ENCODE peak calls at places on chromosomes 4 and X, in six cellular contexts. Z, X, K, F, R and T are unnamed samples. For H3K4me1, the result is how much of the 10 kb centered on the place peaks cover.

GRCh38 chr4:73376962-73377361 is 27.1 kb upstream of the ALB start:
- DNase-seq in Z (no peak), X (no peak), K (no peak), F (no peak), R (no peak), T (no peak)

GRCh38 chr4:176791591-176792347 is 953 bp downstream of the VEGFC start:
- DNase-seq in Z (peak), X (peak), K (peak), F (peak), R (peak), T (no peak)

GRCh38 chr4:140037353-140038030 is 116.5 kb downstream of the MAML3 start:
- DNase-seq in Z (no peak), X (peak), K (peak), F (peak), R (no peak), T (no peak)

GRCh38 chr4:148857234-148857972 is 415.2 kb upstream of the NR3C2 start:
- DNase-seq in Z (no peak), X (no peak), K (no peak), F (no peak), R (no peak), T (no peak)

GRCh38 chr4:151331276-151332042 is 6.1 kb upstream of the SH3D19 start:
- DNase-seq in Z (no peak), X (peak), K (no peak), F (peak), R (no peak), T (no peak)

GRCh38 chr4:59818656-59819055 is 1381.5 kb upstream of the ADGRL3 start:
- DNase-seq in Z (no peak), X (no peak), K (peak), F (peak), R (no peak), T (peak)

GRCh38 chr4:153222162-153222789 is 18.0 kb downstream of the TRIM2 start:
- DNase-seq in Z (peak), X (peak), K (peak), F (no peak), R (peak), T (peak)

GRCh38 chrX:123859409-123859827 is 435 bp upstream of the XIAP start:
- DNase-seq in Z (no peak), X (no peak), K (peak), F (no peak), R (peak), T (no peak)

GRCh38 chr4:112736718-112737135 is 99.8 kb downstream of the LARP7 start:
- DNase-seq in Z (no peak), X (no peak), K (no peak), F (no peak), R (no peak), T (no peak)

DNA sequence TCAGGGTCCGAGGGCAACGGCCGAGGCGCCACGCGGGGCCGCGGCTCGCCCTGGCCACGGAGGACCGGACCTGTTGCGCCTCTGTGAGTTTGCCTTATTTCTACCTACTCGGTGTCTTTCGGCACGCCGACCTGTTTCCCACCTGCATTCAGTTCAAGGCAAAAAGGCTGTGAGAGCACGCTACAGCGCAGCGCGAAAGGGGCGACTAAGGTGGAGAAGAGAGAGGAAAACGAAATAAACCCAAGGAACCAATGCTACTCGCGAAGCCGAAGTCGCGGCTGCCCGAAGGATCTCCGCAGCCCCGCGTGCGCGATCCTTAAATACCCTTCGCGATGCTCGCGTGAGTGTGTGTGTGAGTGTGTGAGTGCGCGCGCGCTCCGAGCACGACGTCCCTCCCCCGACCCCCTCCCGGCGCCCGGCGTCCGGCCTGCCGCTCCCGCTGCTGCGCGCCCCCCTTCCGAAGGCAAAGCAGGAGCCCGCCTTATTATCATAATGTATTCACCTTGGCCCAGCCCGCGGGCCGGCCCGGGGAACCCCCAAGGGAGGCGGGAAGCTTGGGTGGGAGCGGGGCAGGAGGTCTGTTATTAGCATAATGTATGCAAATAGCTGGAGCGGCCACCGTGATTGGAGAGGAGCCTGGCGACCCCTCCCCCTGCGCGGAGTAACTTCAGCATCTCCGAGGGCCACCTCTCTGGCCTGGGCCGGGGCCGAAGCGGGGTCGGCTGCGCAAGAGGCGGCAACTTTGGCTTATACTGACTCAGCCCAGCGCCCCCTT is at the start of gene COL25A1:
- DNase-seq in Z (peak), X (peak), K (peak), F (peak), R (peak), T (peak)
- H3K4me3 ChIP-seq in Z (peak), X (peak), K (peak), F (peak), R (peak), T (peak)

GRCh38 chrX:77118686-77119085 is 328.5 kb upstream of the FGF16 start:
- DNase-seq in Z (no peak), X (no peak), K (no peak), F (no peak), R (no peak), T (no peak)
- H3K4me1 ChIP-seq in Z (under half), X (under half), K (under half), F (under half), R (under half), T (under half)

GRCh38 chr4:83548151-83548905 is 12.4 kb downstream of the GPAT3 start:
- DNase-seq in Z (peak), X (peak), K (peak), F (peak), R (no peak), T (peak)
- H3K27ac ChIP-seq in Z (peak), X (peak), K (peak), F (peak), R (no peak), T (no peak)

GRCh38 chrX:154785711-154786110 is 19.6 kb downstream of the MPP1 start:
- DNase-seq in Z (no peak), X (no peak), K (no peak), F (no peak), R (no peak), T (no peak)

GRCh38 chrX:154779261-154779660 is 16.6 kb downstream of the DKC1 start:
- DNase-seq in Z (no peak), X (peak), K (peak), F (no peak), R (no peak), T (no peak)

GRCh38 chrX:154780968-154781367 is 18.3 kb downstream of the DKC1 start:
- DNase-seq in Z (no peak), X (no peak), K (no peak), F (no peak), R (no peak), T (no peak)

DNA sequence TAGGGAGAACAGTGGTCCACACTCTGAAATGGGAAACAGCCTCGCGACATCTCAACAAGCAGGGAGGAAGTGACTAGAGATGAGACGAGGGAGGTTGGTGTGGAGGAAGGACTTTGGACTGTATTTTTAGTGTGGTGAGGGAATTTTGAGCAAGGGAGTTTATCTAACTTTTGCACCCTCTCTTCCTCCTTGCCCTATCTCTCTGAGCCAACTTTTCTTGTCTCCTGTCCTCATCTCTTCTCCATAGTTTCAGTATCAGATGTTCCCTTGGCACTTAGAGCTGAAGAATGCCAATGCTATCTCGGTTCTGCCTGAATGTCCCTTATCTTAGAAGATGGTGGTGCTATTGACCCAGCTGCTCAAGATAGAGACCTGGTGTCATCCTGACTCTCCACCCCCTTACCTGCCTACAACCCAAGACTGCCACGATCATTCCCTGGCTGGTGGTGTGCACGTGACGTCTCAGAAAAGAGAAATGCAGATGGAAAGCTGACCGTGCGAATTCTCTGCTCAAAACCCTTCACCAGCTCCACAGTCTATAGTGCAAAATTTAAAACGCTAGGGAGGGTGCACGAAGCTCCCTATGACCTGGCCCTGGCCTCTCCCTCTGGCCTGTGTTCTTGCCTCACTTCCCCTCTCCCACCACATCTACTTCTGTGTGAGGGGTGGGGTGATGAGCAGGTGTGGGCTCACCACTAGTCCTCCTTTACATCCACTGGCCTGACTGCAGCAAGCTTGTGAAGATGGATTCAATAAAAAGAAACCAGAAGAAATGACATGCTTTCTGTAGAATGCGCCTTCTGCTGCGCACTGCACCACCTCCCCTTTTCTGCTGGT is 20.9 kb downstream of the MPP1 start:
- DNase-seq in Z (no peak), X (no peak), K (no peak), F (no peak), R (no peak), T (no peak)
- H3K4me3 ChIP-seq in Z (no peak), X (no peak), K (no peak), F (no peak), R (no peak), T (no peak)

GRCh38 chr4:186684889-186685309 is 38.8 kb downstream of the FAT1 start:
- DNase-seq in Z (no peak), X (no peak), K (no peak), F (no peak), R (no peak), T (no peak)
- H3K4me1 ChIP-seq in Z (under half), X (under half), K (under half), F (half or more), R (under half), T (under half)

GRCh38 chr4:39466747-39467146 is 7.9 kb downstream of the LIAS start:
- DNase-seq in Z (no peak), X (peak), K (no peak), F (peak), R (no peak), T (no peak)

GRCh38 chr4:39467470-39467869 is 8.6 kb downstream of the LIAS start:
- DNase-seq in Z (no peak), X (no peak), K (no peak), F (peak), R (no peak), T (no peak)

GRCh38 chr4:39469429-39470077 is 10.7 kb downstream of the LIAS start:
- DNase-seq in Z (peak), X (peak), K (peak), F (peak), R (peak), T (no peak)

GRCh38 chr4:39470402-39470801 is 11.5 kb downstream of the LIAS start:
- DNase-seq in Z (no peak), X (no peak), K (no peak), F (no peak), R (no peak), T (no peak)

DNA sequence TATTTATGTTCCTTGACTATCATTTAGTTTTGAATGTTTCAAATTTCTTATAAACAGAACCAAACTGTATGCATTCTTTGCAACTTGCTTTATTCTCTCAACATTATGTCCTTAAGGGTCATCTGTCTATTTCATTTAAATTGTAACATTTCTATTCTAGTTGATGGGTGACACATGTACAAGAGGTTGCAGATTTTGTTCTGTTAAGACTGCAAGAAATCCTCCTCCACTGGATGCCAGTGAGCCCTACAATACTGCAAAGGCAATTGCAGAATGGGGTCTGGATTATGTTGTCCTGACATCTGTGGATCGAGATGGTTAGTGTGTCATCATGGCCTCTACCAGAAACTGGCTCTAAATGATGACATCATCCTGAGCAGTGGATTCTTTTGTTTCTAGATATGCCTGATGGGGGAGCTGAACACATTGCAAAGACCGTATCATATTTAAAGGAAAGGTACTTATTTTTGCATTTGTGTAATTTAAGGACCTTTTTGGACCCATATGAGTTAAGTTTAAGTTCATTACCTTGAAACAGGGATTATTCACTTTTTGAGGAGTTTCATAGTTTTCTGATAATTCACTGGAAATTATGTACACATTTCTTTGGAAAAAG is 6.1 kb downstream of the LIAS start:
- DNase-seq in Z (no peak), X (peak), K (peak), F (peak), R (no peak), T (no peak)
- H3K27ac ChIP-seq in Z (no peak), X (peak), K (peak), F (peak), R (no peak), T (no peak)

DNA sequence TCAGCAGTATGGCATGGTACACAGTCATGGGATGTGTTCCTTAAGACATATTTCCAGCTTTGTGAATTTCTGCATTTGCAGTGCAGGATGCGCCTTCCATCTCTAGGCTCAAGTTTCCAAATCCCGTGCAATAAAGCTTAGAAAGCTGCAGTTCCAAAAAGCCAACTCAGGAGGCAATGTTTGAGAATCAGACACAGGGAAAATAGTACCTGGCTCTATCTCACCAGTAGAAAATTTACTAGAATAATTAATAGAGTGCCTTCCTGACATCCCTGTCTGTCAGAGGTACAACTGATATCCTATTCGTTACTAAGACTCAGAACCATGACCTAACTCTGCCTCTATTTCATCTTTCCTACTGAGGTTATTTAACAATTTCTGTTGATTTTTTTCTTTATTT is 1333.0 kb downstream of the PCDH19 start:
- DNase-seq in Z (no peak), X (no peak), K (no peak), F (no peak), R (no peak), T (no peak)
- H3K4me3 ChIP-seq in Z (no peak), X (no peak), K (no peak), F (no peak), R (no peak), T (no peak)

DNA sequence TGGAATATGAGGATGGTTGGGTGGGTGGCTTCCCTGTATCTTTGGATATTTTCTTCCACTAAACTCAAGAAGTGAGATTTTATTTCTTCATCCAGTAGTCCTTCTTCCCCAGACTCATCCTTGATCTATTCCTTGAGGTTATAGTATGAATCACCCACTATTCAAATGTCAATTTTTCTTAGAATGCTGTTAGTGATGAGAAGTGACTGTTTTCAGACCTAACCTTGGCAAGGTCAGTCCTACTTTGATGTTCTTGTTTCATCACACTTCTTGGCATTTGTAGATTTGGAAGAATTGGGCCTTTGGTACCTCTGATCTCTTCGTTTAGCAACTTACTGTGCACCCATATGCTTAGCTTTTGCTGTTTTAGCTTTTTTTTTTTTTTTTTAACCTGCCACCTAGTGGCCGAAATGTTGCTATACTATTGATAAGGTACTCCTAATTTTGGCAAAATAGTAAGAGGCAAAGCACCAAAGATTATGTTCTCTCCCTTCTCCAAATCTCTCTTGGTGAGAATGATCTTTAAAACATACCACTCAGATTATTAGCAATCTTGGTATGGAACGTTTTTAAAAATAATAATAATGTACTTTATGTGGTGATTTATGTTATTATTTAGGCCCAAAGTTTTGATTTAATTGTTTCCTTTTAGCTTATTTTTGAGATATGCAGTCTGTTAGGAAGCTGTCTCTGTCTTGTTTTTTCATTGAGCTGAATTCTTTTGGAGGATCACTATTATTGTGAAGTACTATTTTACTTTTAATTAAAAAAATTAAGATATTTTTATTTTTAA is 16.5 kb downstream of the DCK start:
- DNase-seq in Z (no peak), X (peak), K (no peak), F (peak), R (no peak), T (no peak)
- H3K4me1 ChIP-seq in Z (under half), X (under half), K (under half), F (under half), R (under half), T (under half)